ENCODE peak calls at places on chromosomes 16 and 17, in five cellular contexts. H is stimulated activated CD4-positive, alpha-beta T cell treated with anti-CD3 and anti-CD28 coated beads, TNF-alpha, amount 100 ng/mL, for 1 hour; P is AG10803; W is activated CD8-positive, alpha-beta memory T cell treated with anti-CD3 and anti-CD28 coated beads, Interleukin-2, amount 50 U/mL, for 48 hours; O is stimulated activated CD8-positive, alpha-beta memory T cell treated with anti-CD3 and anti-CD28 coated beads, Interleukin-15, amount 100 ng/mL, for 48 hours. U is an unnamed sample.

GRCh38 chr17:3754458-3755334 is 31.0 kb downstream of the HASPIN start:
- DNase-seq in H (peak), P (no peak), W (peak), O (peak), U (no peak)

GRCh38 chr17:81832608-81833159 is 407 bp downstream of the MCRIP1 start:
- DNase-seq in H (no peak), P (peak), W (peak), O (peak), U (no peak)

GRCh38 chr17:39161967-39162366 is 4.0 kb downstream of the ARL5C start:
- DNase-seq in H (no peak), P (no peak), W (no peak), O (no peak), U (no peak)

GRCh38 chr17:77322534-77323412 is 182.0 kb downstream of the SEC14L1 start:
- DNase-seq in H (no peak), P (peak), W (no peak), O (no peak), U (no peak)

GRCh38 chr16:21599994-21600773 is 807 bp downstream of the METTL9 start:
- DNase-seq in H (no peak), P (no peak), W (peak), O (no peak), U (no peak)

GRCh38 chr16:35733278-35733965 is 2274.0 kb downstream of the TP53TG3F start:
- DNase-seq in H (no peak), P (no peak), W (no peak), O (no peak), U (no peak)

GRCh38 chr17:77681820-77682219 is 276.7 kb upstream of the TNRC6C start:
- DNase-seq in H (no peak), P (no peak), W (no peak), O (no peak), U (no peak)

GRCh38 chr17:80891096-80892018 is 100.3 kb upstream of the CHMP6 start:
- DNase-seq in H (peak), P (peak), W (peak), O (peak), U (peak)

GRCh38 chr17:17351901-17352781 is 49.0 kb downstream of the NT5M start:
- DNase-seq in H (no peak), P (no peak), W (peak), O (no peak), U (no peak)

GRCh38 chr17:80294210-80294609 is 33.6 kb downstream of the RNF213 start:
- DNase-seq in H (no peak), P (no peak), W (no peak), O (no peak), U (no peak)

GRCh38 chr17:49676276-49676868 is 1.5 kb downstream of the SPOP start:
- DNase-seq in H (no peak), P (peak), W (no peak), O (no peak), U (no peak)

GRCh38 chr17:18026408-18026776 is 12.6 kb downstream of the ATPAF2 start:
- DNase-seq in H (no peak), P (peak), W (no peak), O (no peak), U (no peak)

GRCh38 chr17:34307110-34307509 is 12.1 kb upstream of the CCL8 start:
- DNase-seq in H (no peak), P (peak), W (no peak), O (no peak), U (no peak)

GRCh38 chr17:81390436-81391214 is 4.6 kb upstream of the BAHCC1 start:
- DNase-seq in H (no peak), P (no peak), W (no peak), O (no peak), U (no peak)

GRCh38 chr17:81715872-81716673 is 4.0 kb downstream of the SLC25A10 start:
- DNase-seq in H (no peak), P (no peak), W (no peak), O (no peak), U (no peak)

GRCh38 chr17:21288581-21289017 is 4.1 kb downstream of the MAP2K3 start:
- DNase-seq in H (no peak), P (no peak), W (peak), O (no peak), U (no peak)

U was measured in NK-92 treated with Interleukin-12 subunit alpha and Interleukin-12 subunit beta, amount 100 ng/mL, for 24 hours.